ENCODE peak calls at places on chromosomes 13 and 19, in eight cellular contexts. S is heart right ventricle, G is activated B cell treated with CpG ODN at 0.5 μM for 24 hours, K is AG04450, Q is astrocyte of the spinal cord, R is tibial artery, W is neural progenitor cell, J is HFF-Myc. Y is an unnamed sample.

GRCh38 chr13:40341501-40341900 is 324.9 kb downstream of the FOXO1 start:
- DNase-seq in Q (no peak), S (no peak), G (no peak), J (no peak), K (no peak), R (no peak), W (peak), Y (no peak)

GRCh38 chr13:91632071-91632470 is 233.7 kb downstream of the GPC5 start:
- DNase-seq in W (no peak), R (no peak), Q (no peak), K (no peak), J (no peak), G (no peak), S (no peak), Y (no peak)

GRCh38 chr19:17950310-17951150 is 16.4 kb upstream of the KCNN1 start:
- DNase-seq in K (no peak), Q (no peak), S (no peak), R (no peak), W (peak), G (peak), J (no peak), Y (peak)

GRCh38 chr19:40704491-40705361 is 12.0 kb downstream of the COQ8B start:
- DNase-seq in J (no peak), R (no peak), Q (no peak), G (no peak), W (no peak), S (no peak), K (no peak), Y (no peak)

GRCh38 chr13:60417734-60418133 is 20.7 kb downstream of the TDRD3 start:
- DNase-seq in Q (no peak), K (no peak), J (no peak), W (no peak), R (no peak), S (no peak), G (no peak), Y (no peak)

GRCh38 chr19:2291185-2291751 is 9.3 kb upstream of the PEAK3 start:
- DNase-seq in S (no peak), J (no peak), Q (no peak), G (no peak), W (peak), R (no peak), K (no peak), Y (peak)

GRCh38 chr13:21435710-21436151 is 23.4 kb downstream of the ZDHHC20 start:
- DNase-seq in R (peak), Q (peak), K (peak), J (peak), W (no peak), G (peak), S (peak), Y (no peak)

GRCh38 chr13:100363874-100364273 is 224.7 kb downstream of the GGACT start:
- DNase-seq in S (no peak), W (no peak), R (no peak), J (peak), K (peak), Q (peak), G (no peak), Y (no peak)

GRCh38 chr19:16301999-16302694 is 22.5 kb upstream of the KLF2 start:
- DNase-seq in G (peak), S (no peak), W (no peak), R (no peak), K (no peak), J (no peak), Q (peak), Y (no peak)

GRCh38 chr13:83825676-83826075 is 56.6 kb downstream of the SLITRK1 start:
- DNase-seq in W (no peak), K (no peak), S (no peak), J (no peak), Q (no peak), R (no peak), G (no peak), Y (no peak)

GRCh38 chr13:47126432-47126831 is 229.6 kb upstream of the HTR2A start:
- DNase-seq in R (no peak), J (no peak), S (no peak), Q (no peak), W (no peak), G (no peak), K (no peak), Y (no peak)

GRCh38 chr19:15663245-15663644 is 9.6 kb upstream of the CYP4F12 start:
- DNase-seq in Q (no peak), W (no peak), R (no peak), K (no peak), J (no peak), G (no peak), S (no peak), Y (no peak)

GRCh38 chr13:50685491-50685890 is 158.0 kb downstream of the DLEU7 start:
- DNase-seq in S (peak), J (no peak), W (peak), G (no peak), K (no peak), Q (peak), R (peak), Y (no peak)

GRCh38 chr13:24165746-24166145 is 5.2 kb downstream of the SPATA13 start:
- DNase-seq in S (no peak), W (no peak), G (no peak), K (no peak), J (peak), R (no peak), Q (peak), Y (no peak)

GRCh38 chr19:39871362-39871761 is 25.2 kb upstream of the FBL start:
- DNase-seq in G (no peak), K (no peak), W (no peak), J (no peak), R (no peak), S (no peak), Q (no peak), Y (no peak)

DNA sequence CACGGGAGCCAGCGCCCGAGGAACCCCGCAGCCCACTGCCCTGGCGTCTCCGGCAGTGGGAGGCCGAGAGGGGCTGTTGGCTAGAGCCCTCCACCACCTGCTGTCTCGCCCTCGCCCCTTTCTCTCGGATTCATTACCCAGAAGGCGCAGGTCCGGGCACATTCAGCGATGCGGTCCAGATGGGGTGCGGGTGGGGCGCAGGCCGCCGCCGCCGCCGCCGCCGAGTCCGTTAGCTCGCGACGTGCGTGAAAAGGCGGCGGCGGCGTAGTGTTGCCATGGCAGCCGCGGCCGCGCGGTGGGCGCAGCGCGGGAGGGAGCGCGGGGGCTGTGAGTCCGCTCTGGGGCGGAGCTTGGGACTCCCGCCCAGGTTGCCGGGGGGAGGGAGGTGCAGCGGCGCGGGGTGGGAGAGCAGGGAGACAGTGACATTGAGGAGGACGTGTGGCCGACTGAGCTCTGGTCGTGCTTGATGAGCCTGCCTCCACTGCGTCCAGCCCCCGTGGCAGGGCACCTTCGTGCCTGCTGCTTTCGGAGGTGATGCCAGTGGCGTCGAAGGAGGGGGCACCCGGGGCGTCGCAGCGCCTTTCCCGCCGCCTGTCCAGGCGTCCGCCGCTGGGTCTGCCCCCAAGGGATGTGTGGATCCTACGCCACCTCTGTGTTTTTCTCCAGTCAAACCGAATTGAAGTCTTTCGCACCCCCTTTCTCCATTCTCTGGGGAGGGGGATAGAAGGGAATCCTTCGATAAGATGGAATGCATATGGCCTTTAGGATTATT is at the start of gene KATNAL1:
- DNase-seq in Q (peak), J (no peak), R (peak), K (no peak), S (peak), G (peak), W (peak), Y (peak)
- TF ChIP-seq CTCF in Q (no peak), J (no peak), R (peak), K (no peak), S (no peak), G (no peak), W (no peak), Y (no peak)

GRCh38 chr13:43963726-43964125 is 84.0 kb downstream of the LACC1 start:
- DNase-seq in J (no peak), S (no peak), W (peak), K (no peak), R (no peak), G (no peak), Q (no peak), Y (no peak)
- TF ChIP-seq CTCF in J (no peak), S (no peak), W (peak), K (no peak), R (no peak), G (no peak), Q (no peak), Y (no peak)

GRCh38 chr19:41957838-41958366 is 1.2 kb downstream of the RABAC1 start:
- DNase-seq in R (peak), W (peak), S (peak), K (peak), G (no peak), Q (peak), J (peak), Y (peak)

GRCh38 chr19:41958367-41959055 is 610 bp downstream of the RABAC1 start:
- DNase-seq in G (peak), W (peak), K (peak), R (peak), S (peak), J (no peak), Q (peak), Y (peak)

GRCh38 chr19:41957161-41957837 is 1.8 kb downstream of the RABAC1 start:
- DNase-seq in R (no peak), K (no peak), G (no peak), J (no peak), Q (no peak), W (no peak), S (no peak), Y (no peak)

GRCh38 chr19:41960973-41961372 is 1.9 kb upstream of the RABAC1 start:
- DNase-seq in G (no peak), J (no peak), W (no peak), K (no peak), Q (no peak), R (no peak), S (no peak), Y (no peak)

DNA sequence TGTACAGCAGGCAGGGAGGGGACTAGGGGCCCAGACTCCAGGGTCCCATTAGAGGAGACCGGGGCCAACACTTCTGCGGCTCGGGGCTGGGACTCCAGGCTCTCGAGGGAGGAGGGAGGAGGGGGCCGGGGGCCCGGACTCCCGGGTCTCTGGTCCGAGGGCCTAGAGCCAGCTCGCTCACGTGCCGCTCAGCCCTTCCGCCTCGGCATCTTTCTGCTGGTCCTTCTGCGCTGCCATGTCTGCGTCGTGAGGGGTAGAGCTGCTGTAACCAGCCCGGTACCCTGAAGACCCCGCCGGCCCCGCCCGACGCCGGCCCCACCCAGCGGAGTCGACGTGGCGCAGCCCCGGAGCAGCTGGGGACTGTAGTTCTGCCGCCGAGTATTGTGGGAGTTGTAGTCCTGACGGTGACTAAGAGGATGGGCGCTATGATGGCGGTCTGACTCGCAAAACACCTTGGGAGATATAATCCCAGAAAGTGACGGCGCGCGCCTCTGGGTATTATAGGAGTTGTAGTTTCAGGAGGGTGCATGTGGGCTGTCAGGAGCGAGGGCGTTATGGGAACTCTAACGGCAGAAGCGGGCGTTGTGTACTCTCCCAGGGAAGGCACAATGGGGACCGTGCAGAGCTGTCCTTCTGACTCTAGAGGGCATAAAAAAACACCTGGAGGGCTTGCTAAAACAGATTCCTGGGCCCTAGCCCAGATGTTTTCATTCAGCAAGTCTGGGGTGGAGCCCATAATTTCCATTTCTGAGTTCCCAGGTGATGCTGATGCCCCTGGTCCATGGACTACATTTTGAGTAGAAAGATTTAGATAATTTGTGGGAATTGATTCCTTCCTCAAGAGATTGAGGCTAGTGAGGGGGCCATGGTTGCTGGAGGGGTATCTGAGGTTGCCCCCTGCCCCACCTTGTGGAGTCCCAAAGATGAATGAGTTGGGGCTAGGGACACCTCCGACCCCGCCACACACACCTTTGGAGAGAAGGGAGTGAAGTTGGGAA is at the start of gene RABAC1:
- DNase-seq in J (peak), Q (peak), W (peak), S (peak), G (peak), K (peak), R (peak), Y (peak)
- TF ChIP-seq CTCF in J (no peak), Q (peak), W (peak), S (no peak), G (no peak), K (peak), R (no peak), Y (peak)

DNA sequence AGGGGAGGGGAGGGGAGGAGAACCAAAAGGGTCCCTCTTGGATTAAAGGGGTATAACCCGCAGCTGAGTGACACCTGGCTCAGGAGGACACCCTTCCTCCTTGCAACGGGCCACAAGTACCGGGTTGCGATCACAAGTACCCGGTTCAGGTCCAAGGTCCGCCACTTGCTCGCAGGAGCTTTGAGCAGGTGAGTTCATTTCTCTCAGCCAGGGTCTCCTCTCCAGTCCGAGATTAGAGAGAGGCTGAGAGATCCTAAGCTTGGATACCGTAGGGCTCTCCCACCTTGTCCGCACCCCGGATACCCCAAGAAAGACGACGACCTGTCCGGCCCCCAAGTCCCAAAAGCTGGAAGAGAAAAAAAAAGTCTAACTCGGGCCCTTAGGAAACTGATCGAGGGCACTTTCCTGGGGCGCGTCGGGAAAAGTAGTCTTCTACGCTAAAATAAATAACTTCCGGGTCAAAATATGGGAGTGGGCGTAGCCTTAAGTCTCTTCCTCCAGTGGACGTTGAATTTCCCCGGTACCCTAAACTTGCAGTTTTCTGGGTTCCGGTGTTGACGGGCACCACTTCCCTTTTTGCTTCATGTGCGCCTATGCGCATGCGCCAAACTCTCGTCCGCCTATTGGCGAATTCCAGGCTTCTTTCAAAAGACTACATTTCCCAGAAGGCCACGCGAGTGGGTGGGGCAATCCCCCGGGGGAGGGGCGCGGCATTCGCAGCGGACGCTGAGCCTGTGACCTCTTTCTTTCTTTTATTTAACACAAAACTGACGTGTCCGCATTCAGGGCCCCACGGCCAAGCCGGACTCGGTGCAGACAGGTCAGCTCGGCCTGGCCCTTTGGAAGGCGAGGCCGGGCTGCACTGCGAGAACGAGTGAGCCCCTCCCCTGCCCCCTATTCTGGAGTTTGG is 4.4 kb downstream of the C19orf67 start:
- DNase-seq in Q (peak), K (peak), J (peak), R (peak), S (peak), G (peak), W (peak), Y (peak)
- TF ChIP-seq CTCF in Q (no peak), K (no peak), J (no peak), R (peak), S (no peak), G (no peak), W (no peak), Y (no peak)

DNA sequence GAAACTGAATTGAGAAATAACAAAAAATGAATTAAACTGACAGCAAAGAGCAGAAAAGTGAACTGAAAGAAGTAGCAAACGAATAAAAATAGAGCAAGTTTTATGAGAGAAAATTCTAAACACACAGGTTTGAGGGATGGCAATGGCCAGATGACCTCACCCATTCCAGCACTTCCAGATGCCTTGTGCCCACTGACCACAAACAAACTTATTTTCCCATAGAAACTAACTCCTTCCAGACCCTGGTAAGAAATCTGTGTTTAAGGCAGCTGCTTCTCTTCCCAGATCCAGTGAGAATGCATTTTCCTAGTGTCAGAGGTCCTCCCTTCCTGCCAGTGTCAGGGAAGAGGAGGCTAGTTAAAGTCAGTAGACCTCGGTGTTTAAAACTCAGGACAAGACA is 51.7 kb downstream of the RXFP2 start:
- DNase-seq in K (no peak), G (no peak), S (no peak), Q (peak), J (peak), R (no peak), W (no peak), Y (no peak)
- TF ChIP-seq CTCF in K (no peak), G (no peak), S (no peak), Q (no peak), J (no peak), R (no peak), W (no peak), Y (no peak)

Y was measured in progenitor cell of endocrine pancreas.